ENCODE peak calls at places on chromosomes 1 and 21, in six cellular contexts. L is IMR-90, I is neuronal stem cell, K is mesenchymal stem cell, V is H1, H is trophoblast cell. G is an unnamed sample.

GRCh38 chr21:45461369-45461750 is 56.4 kb downstream of the COL18A1 start:
- DNase-seq in H (no peak), V (no peak), I (no peak), K (peak), L (no peak), G (no peak)

GRCh38 chr1:82464362-82464931 is 663.7 kb downstream of the ADGRL2 start:
- DNase-seq in H (no peak), V (no peak), L (no peak), K (peak), I (no peak), G (no peak)

GRCh38 chr1:21244986-21245687 is 45.1 kb downstream of the ECE1 start:
- DNase-seq in V (peak), K (no peak), H (no peak), L (no peak), I (no peak), G (peak)

GRCh38 chr1:94068831-94069648 is 51.9 kb downstream of the ABCA4 start:
- DNase-seq in I (no peak), L (peak), H (no peak), V (no peak), K (peak), G (no peak)

GRCh38 chr21:36661511-36662309 is 37.2 kb upstream of the SIM2 start:
- DNase-seq in V (no peak), H (peak), K (peak), I (no peak), L (peak), G (peak)

GRCh38 chr1:101200513-101200912 is 36.3 kb upstream of the S1PR1 start:
- DNase-seq in V (no peak), H (no peak), K (peak), I (no peak), L (peak), G (peak)

GRCh38 chr1:48262001-48262400 is 39.5 kb downstream of the SLC5A9 start:
- DNase-seq in I (no peak), L (no peak), K (no peak), H (no peak), V (no peak), G (no peak)

GRCh38 chr21:17441370-17441769 is 71.5 kb upstream of the CXADR start:
- DNase-seq in I (no peak), V (no peak), L (peak), H (no peak), K (no peak), G (no peak)

GRCh38 chr1:231827337-231828105 is 200.9 kb downstream of the DISC1 start:
- DNase-seq in I (no peak), H (no peak), V (no peak), K (peak), L (peak), G (no peak)

GRCh38 chr1:107530543-107530942 is 389.7 kb downstream of the NTNG1 start:
- DNase-seq in L (no peak), V (no peak), H (no peak), I (no peak), K (no peak), G (no peak)

GRCh38 chr1:231192620-231193163 is 30.8 kb downstream of the TRIM67 start:
- DNase-seq in K (no peak), H (no peak), L (no peak), I (no peak), V (no peak), G (no peak)

GRCh38 chr1:179586107-179586823 is 5.4 kb upstream of the TDRD5 start:
- DNase-seq in L (no peak), V (peak), K (no peak), H (peak), I (peak), G (peak)

GRCh38 chr1:193438312-193438711 is 251.9 kb upstream of the B3GALT2 start:
- DNase-seq in K (no peak), H (no peak), I (no peak), V (no peak), L (no peak), G (no peak)

GRCh38 chr1:110243146-110243545 is 33.0 kb downstream of the KCNC4 start:
- DNase-seq in K (no peak), L (no peak), H (no peak), I (no peak), V (no peak), G (no peak)

GRCh38 chr1:81379430-81379829 is 421.3 kb upstream of the ADGRL2 start:
- DNase-seq in V (no peak), H (no peak), L (no peak), I (no peak), K (no peak), G (no peak)

GRCh38 chr1:93200086-93200620 is 19.6 kb downstream of the CCDC18 start:
- DNase-seq in H (peak), K (peak), L (peak), V (no peak), I (no peak), G (no peak)

GRCh38 chr1:169853335-169853734 is 40.4 kb downstream of the SCYL3 start:
- DNase-seq in K (no peak), I (no peak), V (no peak), H (no peak), L (no peak), G (no peak)

GRCh38 chr1:182459949-182460348 is 10.0 kb downstream of the RGSL1 start:
- DNase-seq in I (no peak), V (no peak), K (no peak), L (no peak), H (no peak), G (no peak)

GRCh38 chr1:18989956-18990355 is 33.5 kb upstream of the IFFO2 start:
- DNase-seq in K (no peak), I (no peak), H (no peak), V (no peak), L (no peak), G (no peak)

GRCh38 chr1:219086956-219087469 is 86.7 kb upstream of the LYPLAL1 start:
- DNase-seq in I (no peak), H (no peak), V (no peak), L (no peak), K (no peak), G (no peak)

GRCh38 chr1:244137261-244137660 is 86.2 kb downstream of the ZBTB18 start:
- DNase-seq in V (no peak), H (no peak), K (no peak), L (no peak), I (no peak), G (no peak)

GRCh38 chr21:36730291-36731281 is 31.7 kb downstream of the SIM2 start:
- DNase-seq in L (no peak), V (no peak), H (no peak), K (no peak), I (no peak), G (no peak)

GRCh38 chr1:12539705-12540579 is 78.1 kb downstream of the DHRS3 start:
- DNase-seq in L (peak), I (peak), H (peak), V (peak), K (peak), G (peak)

GRCh38 chr1:17010601-17011438 is 908 bp downstream of the ATP13A2 start:
- DNase-seq in H (no peak), L (peak), I (no peak), V (no peak), K (peak), G (no peak)

GRCh38 chr1:193709607-193710006 is 523.2 kb upstream of the B3GALT2 start:
- DNase-seq in L (no peak), H (no peak), V (no peak), I (no peak), K (no peak), G (no peak)

GRCh38 chr1:81050390-81050789 is 750.3 kb upstream of the ADGRL2 start:
- DNase-seq in V (no peak), H (no peak), L (no peak), I (no peak), K (no peak), G (no peak)

GRCh38 chr1:245416771-245417170 is 262.0 kb downstream of the KIF26B start:
- DNase-seq in H (no peak), I (no peak), K (no peak), V (no peak), L (no peak), G (no peak)

GRCh38 chr1:62841587-62842169 is 57.7 kb downstream of the ATG4C start:
- DNase-seq in K (peak), H (peak), L (peak), I (peak), V (no peak), G (no peak)

GRCh38 chr1:111745670-111746613 is 6.7 kb upstream of the INKA2 start:
- DNase-seq in H (peak), V (no peak), K (no peak), L (no peak), I (no peak), G (no peak)

GRCh38 chr21:29436143-29436542 is 137.4 kb downstream of the BACH1 start:
- DNase-seq in K (no peak), V (no peak), H (no peak), I (no peak), L (no peak), G (no peak)

GRCh38 chr21:33251119-33251518 is 15.0 kb upstream of the IL10RB start:
- DNase-seq in K (no peak), H (no peak), V (no peak), I (no peak), L (no peak), G (no peak)

GRCh38 chr1:207013321-207014085 is 19.1 kb downstream of the C1orf116 start:
- DNase-seq in K (no peak), I (no peak), H (no peak), L (no peak), V (no peak), G (no peak)

GRCh38 chr1:66729130-66729922 is 22.9 kb upstream of the DYNLT5 start:
- DNase-seq in I (no peak), L (no peak), H (no peak), K (no peak), V (no peak), G (no peak)

GRCh38 chr1:10736623-10737267 is 59.7 kb downstream of the CASZ1 start:
- DNase-seq in V (no peak), H (no peak), L (no peak), I (no peak), K (no peak), G (no peak)

GRCh38 chr1:247373721-247374141 is 42.1 kb upstream of the ZNF496 start:
- DNase-seq in V (peak), H (peak), K (no peak), I (peak), L (peak), G (peak)

GRCh38 chr1:173140733-173141132 is 66.4 kb downstream of the TNFSF4 start:
- DNase-seq in I (no peak), K (no peak), L (no peak), H (no peak), V (no peak), G (no peak)
- H4K91ac ChIP-seq in I (no peak), K (no peak), L (no peak), H (no peak), V (no peak), G (no peak)

GRCh38 chr1:226663327-226663704 is 75.8 kb downstream of the ITPKB start:
- DNase-seq in L (no peak), I (no peak), K (no peak), H (no peak), V (no peak), G (no peak)
- H3K27ac ChIP-seq in L (peak), I (no peak), K (peak), H (peak), V (no peak), G (no peak)

GRCh38 chr1:162361349-162361748 is 15.3 kb downstream of the SPATA46 start:
- DNase-seq in H (no peak), L (no peak), K (no peak), V (no peak), I (no peak), G (no peak)
- H4K91ac ChIP-seq in H (no peak), L (no peak), K (no peak), V (no peak), I (no peak), G (no peak)

DNA sequence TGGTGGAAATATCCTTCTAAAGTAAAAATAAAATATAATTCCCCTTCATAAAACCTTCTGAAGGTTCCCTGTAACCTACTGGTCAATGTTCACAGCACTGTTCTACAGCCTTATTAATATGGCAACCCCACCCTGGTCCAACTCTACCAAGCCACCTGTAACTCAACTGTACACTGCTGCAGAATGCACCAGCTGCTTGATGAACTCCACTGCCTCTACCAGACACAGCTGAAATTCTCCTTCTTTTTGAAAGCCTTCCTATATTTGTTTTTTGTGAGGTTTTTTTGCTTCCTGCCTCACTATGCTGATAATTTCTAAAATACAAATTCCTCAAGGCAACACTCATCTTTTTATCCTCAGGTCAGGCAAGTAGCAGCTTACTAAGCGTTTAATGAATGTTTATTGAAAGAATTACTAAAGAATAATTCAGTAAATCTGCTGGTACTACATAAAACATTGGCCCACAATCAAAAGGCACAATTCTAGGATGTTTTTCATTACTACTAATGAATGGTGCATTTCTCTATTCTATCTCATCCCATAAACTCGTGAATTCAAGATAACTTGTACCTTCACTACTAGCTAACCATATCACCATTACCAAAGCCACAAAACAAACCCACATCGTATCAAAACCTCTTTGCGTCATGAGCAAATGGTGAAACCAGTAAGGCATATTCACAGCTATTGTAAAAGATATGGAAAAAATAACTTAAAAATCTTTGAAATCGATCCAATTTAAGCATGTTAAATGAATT is 2.4 kb downstream of the SSX2IP start:
- DNase-seq in K (no peak), I (no peak), H (no peak), V (no peak), L (peak), G (no peak)
- H3K27ac ChIP-seq in K (no peak), I (no peak), H (no peak), V (no peak), L (no peak), G (no peak)

DNA sequence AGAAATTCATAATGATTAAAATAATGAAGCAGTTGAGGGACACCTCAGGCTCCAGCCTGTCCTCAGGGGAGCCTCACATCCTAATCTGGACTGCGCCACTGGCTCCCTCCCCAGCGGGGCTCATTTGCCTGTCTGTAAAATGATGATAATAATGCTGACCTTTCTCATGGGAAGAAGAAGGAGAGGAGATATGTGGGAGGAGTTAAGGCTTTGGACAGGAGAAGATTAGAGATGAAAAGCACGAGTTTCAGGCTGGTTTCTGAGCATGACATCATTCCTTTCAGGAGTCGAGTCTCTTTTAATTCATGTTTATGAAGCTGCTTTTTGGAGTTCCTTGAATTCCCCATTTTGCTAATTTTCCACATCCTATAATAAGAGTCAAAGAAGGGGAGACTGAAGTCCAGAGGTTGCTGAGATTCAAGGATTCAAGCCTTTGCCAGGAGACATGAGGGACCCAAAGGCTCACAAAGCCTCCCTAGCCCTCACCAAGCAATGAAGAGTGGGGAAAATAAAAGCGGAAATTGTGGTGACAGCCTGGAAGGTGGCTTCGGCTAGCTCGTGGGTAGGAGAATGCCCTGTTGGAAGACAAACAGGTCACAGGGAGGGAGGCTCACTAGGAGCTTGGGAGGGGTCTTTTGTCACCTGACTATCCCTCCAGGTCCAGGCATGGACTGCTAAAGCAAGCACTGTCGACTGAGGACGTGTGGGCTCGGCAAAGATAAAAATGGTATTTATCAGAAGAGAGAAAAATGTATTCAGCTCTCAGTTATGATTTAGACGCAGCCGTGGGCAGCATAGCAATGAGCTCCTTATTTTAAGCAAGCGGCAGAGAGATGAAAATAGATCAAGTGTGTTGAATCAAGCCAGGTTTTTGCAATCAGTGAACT is 27.5 kb upstream of the STMN1 start:
- DNase-seq in V (no peak), I (no peak), L (no peak), K (no peak), H (no peak), G (no peak)
- H4K91ac ChIP-seq in V (no peak), I (no peak), L (no peak), K (no peak), H (no peak), G (no peak)

GRCh38 chr1:223033658-223034057 is 109.4 kb downstream of the TLR5 start:
- DNase-seq in K (no peak), V (no peak), H (no peak), I (no peak), L (no peak), G (no peak)

GRCh38 chr1:223029985-223030769 is 112.9 kb downstream of the TLR5 start:
- DNase-seq in H (peak), L (no peak), V (no peak), K (no peak), I (no peak), G (peak)

GRCh38 chr1:223031690-223032601 is 111.1 kb downstream of the TLR5 start:
- DNase-seq in L (no peak), K (no peak), I (no peak), H (peak), V (no peak), G (peak)

GRCh38 chr1:223034270-223034798 is 108.7 kb downstream of the TLR5 start:
- DNase-seq in V (no peak), K (no peak), H (no peak), L (no peak), I (no peak), G (no peak)

GRCh38 chr1:223030871-223031270 is 112.2 kb downstream of the TLR5 start:
- DNase-seq in H (no peak), L (no peak), I (no peak), K (no peak), V (no peak), G (no peak)
- H3K27ac ChIP-seq in H (peak), L (no peak), I (no peak), K (no peak), V (peak), G (peak)

DNA sequence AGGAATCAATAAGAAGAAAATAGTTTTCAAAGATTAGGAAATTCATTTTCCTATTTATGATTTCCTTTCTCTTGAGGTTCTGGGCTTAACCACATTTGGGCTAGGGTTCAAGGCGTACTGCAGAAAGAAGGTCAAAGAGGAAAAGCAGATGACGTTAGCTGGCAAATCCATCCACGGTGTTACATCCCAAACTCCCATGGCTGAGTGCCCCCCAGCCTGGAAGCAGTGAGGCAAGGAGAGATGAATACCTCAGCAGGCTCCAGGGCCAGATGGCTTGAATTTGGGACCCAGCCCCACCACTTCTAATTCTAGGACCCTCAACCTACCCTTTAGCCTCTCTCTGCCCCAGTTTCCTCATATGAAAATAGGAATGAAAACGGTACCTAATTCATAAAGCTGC is 17.7 kb downstream of the SUSD4 start:
- DNase-seq in I (no peak), V (no peak), L (no peak), K (no peak), H (no peak), G (no peak)
- H4K91ac ChIP-seq in I (no peak), V (no peak), L (no peak), K (no peak), H (no peak), G (no peak)